ENCODE peak calls at places on chromosomes 1 and 21, in seven cellular contexts. H is thoracic aorta, E is dorsolateral prefrontal cortex, K is A549, N is neuronal stem cell, S is SJSA1, A is body of pancreas. J is an unnamed sample.
A peak's percentile ranks its signal among the peaks of the same experiment; 100 is the strongest.

GRCh38 chr1:17606826-17607440 is 67.4 kb downstream of the ARHGEF10L start:
- DNase-seq in H (no peak), E (peak; percentile 82), K (peak; percentile 43), N (peak; percentile 75), S (peak; percentile 74), A (peak; percentile 75), J (peak; percentile 62)

GRCh38 chr1:109089242-109090015 is 1.1 kb upstream of the TMEM167B start:
- DNase-seq in H (no peak), E (peak; percentile 87), K (peak; percentile 70), N (no peak), S (peak; percentile 70), A (peak; percentile 83), J (peak; percentile 82)

GRCh38 chr1:235650341-235651169 is 971 bp upstream of the GNG4 start:
- DNase-seq in H (no peak), E (no peak), K (no peak), N (peak; percentile 53), S (no peak), A (peak; percentile 30), J (no peak)

GRCh38 chr1:31701137-31701736 is 2.6 kb downstream of the COL16A1 start:
- DNase-seq in H (peak; percentile 91), E (peak; percentile 89), K (peak; percentile 79), N (no peak), S (peak; percentile 100), A (peak; percentile 84), J (peak; percentile 91)

GRCh38 chr1:37265786-37266667 is 208.4 kb upstream of the ZC3H12A start:
- DNase-seq in H (no peak), E (no peak), K (no peak), N (no peak), S (no peak), A (no peak), J (no peak)

GRCh38 chr1:167676205-167676915 is 45.4 kb upstream of the MPZL1 start:
- DNase-seq in H (no peak), E (no peak), K (no peak), N (no peak), S (no peak), A (no peak), J (no peak)

GRCh38 chr1:76547916-76548315 is 319.4 kb upstream of the ST6GALNAC5 start:
- DNase-seq in H (no peak), E (no peak), K (no peak), N (no peak), S (no peak), A (no peak), J (no peak)

GRCh38 chr1:109398343-109399225 is 866 bp upstream of the SORT1 start:
- DNase-seq in H (no peak), E (no peak), K (no peak), N (no peak), S (no peak), A (no peak), J (no peak)

GRCh38 chr1:173202430-173203145 is 4.5 kb downstream of the TNFSF4 start:
- DNase-seq in H (no peak), E (no peak), K (peak; percentile 15), N (peak; percentile 23), S (no peak), A (peak; percentile 63), J (no peak)

GRCh38 chr1:175618559-175618958 is 124.8 kb downstream of the TNR start:
- DNase-seq in H (no peak), E (no peak), K (no peak), N (no peak), S (no peak), A (no peak), J (no peak)

GRCh38 chr1:183164350-183164749 is 21.7 kb upstream of the LAMC2 start:
- DNase-seq in H (no peak), E (no peak), K (peak; percentile 76), N (peak; percentile 8), S (peak; percentile 93), A (no peak), J (peak; percentile 64)

GRCh38 chr1:30718636-30719405 is 4.6 kb downstream of the MATN1 start:
- DNase-seq in H (peak; percentile 36), E (peak; percentile 96), K (peak; percentile 66), N (no peak), S (no peak), A (peak; percentile 99), J (peak; percentile 79)

GRCh38 chr1:19483261-19483660 is 2.1 kb downstream of the CAPZB start:
- DNase-seq in H (no peak), E (no peak), K (no peak), N (no peak), S (no peak), A (no peak), J (no peak)

GRCh38 chr1:36322786-36323635 is 434 bp downstream of the EVA1B start:
- DNase-seq in H (no peak), E (no peak), K (no peak), N (peak; percentile 33), S (peak; percentile 70), A (peak; percentile 33), J (no peak)

GRCh38 chr1:99727575-99728190 is 38.8 kb downstream of the FRRS1 start:
- DNase-seq in H (no peak), E (no peak), K (no peak), N (no peak), S (peak; percentile 66), A (no peak), J (no peak)

GRCh38 chr1:15849775-15850449 is 2.4 kb downstream of the SPEN start:
- DNase-seq in H (no peak), E (peak; percentile 56), K (peak; percentile 33), N (peak; percentile 69), S (peak; percentile 70), A (peak; percentile 61), J (no peak)

GRCh38 chr1:163346326-163346870 is 24.6 kb downstream of the NUF2 start:
- DNase-seq in H (no peak), E (no peak), K (no peak), N (no peak), S (no peak), A (no peak), J (no peak)

GRCh38 chr1:26702680-26703038 is 6.8 kb downstream of the ARID1A start:
- DNase-seq in H (no peak), E (no peak), K (no peak), N (no peak), S (no peak), A (no peak), J (no peak)

GRCh38 chr1:70143052-70143659 is 62.2 kb downstream of the LRRC40 start:
- DNase-seq in H (no peak), E (no peak), K (no peak), N (no peak), S (no peak), A (no peak), J (no peak)

GRCh38 chr21:44813727-44814126 is 4.1 kb downstream of the SUMO3 start:
- DNase-seq in H (no peak), E (no peak), K (no peak), N (no peak), S (no peak), A (no peak), J (no peak)

GRCh38 chr21:44815225-44815624 is 2.6 kb downstream of the SUMO3 start:
- DNase-seq in H (no peak), E (no peak), K (no peak), N (no peak), S (no peak), A (no peak), J (no peak)

GRCh38 chr21:44812640-44813039 is 5.2 kb downstream of the SUMO3 start:
- DNase-seq in H (no peak), E (no peak), K (no peak), N (no peak), S (no peak), A (no peak), J (no peak)

GRCh38 chr21:44814498-44815023 is 3.3 kb downstream of the SUMO3 start:
- DNase-seq in H (no peak), E (no peak), K (no peak), N (no peak), S (no peak), A (no peak), J (no peak)

DNA sequence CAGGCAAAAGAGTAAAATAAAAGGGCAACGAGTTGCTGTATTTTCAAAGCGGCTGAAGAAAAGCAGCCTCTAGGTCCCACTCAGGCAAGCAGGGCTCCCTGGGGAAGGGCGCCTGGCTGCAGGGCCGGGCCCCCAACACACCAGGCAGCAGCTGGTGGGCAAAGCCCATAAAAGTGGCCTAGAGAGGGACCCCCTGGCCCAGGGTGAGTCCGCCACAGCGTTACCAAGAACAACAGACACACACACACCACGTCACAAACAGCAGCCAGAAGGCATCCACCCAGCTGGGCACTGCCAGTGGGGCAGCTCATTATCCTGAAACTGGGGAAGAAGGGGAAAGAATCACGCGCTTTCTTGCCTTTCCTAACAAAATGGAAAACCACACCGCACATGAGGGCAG is 4.7 kb downstream of the SUMO3 start:
- DNase-seq in H (no peak), E (no peak), K (no peak), N (no peak), S (no peak), A (no peak), J (no peak)
- H3K27ac ChIP-seq in H (no peak overlapping the region), E (no peak overlapping the region), K (no peak overlapping the region), N (no peak overlapping the region), S (no peak overlapping the region), A (no peak overlapping the region), J (no peak overlapping the region)

GRCh38 chr21:32771134-32771523 is 426 bp downstream of the PAXBP1 start:
- DNase-seq in H (no peak), E (peak; percentile 56), K (peak; percentile 20), N (no peak), S (peak; percentile 69), A (peak; percentile 70), J (peak; percentile 66)
- H3K27ac ChIP-seq in H (peak overlapping the region; percentile 73), E (peak overlapping the region; percentile 80), K (peak overlapping the region; percentile 99), N (peak overlapping the region; percentile 84), S (peak overlapping the region; percentile 59), A (peak overlapping the region; percentile 61), J (peak overlapping the region; percentile 90)

DNA sequence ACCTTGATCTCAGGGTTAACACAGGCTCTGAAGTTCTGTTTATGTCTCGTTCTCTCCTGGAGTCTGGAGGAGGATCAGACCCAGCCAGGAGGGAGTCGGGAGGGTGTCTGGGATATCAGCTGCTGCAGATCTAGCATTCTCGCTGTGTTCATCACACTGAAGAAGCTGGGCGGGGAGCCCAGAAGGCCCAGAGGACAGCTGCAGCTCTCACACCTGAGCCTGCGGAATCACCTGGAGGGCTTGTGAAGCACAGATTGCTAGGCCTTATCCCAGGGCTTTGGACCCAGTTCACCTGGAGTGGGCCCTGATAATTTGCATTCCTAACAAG is 19.4 kb downstream of the ABCA4 start:
- DNase-seq in H (no peak), E (no peak), K (no peak), N (no peak), S (no peak), A (no peak), J (no peak)
- H3K27ac ChIP-seq in H (no peak overlapping the region), E (no peak overlapping the region), K (no peak overlapping the region), N (no peak overlapping the region), S (no peak overlapping the region), A (no peak overlapping the region), J (peak overlapping the region; percentile 73)

DNA sequence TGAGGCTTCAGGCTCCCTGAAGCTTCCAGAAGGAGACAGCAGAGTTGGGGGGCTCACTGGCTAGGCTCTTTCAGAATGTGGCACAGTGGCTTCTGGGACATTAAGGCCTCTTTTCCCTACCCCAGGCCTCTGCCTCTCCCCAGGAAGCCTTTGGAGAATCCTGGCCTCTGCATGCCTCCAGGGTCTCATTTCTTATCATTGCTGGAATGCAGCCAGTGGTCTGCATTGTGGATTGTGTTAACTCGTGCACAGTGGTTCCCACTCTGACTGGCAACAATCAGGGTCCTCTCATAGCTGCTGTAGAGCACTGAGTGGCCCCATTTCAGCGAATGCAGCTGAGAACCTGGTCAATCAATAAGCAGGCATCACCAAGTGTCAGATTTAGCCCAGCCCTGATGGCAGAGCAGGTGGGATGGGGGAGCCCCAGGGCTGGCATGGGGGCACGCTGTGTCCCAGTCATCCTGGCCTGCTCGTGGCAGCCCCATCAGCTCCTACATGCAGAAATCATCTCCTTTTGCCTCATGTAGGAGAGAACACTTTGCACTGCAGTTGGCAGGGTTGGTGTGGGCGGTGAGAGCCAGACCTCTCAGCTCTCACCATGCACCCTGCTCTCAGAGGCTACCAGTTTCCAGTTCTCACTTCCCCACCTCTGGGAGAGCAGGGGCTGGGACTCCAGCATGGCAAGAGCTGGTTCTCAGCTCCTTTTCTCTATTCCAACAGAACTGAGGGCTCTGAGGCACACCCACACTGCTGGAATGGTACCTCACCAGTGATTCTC is 13.4 kb downstream of the ADORA1 start:
- DNase-seq in H (no peak), E (no peak), K (no peak), N (no peak), S (no peak), A (no peak), J (no peak)
- H3K27ac ChIP-seq in H (no peak overlapping the region), E (peak overlapping the region; percentile 46), K (no peak overlapping the region), N (no peak overlapping the region), S (no peak overlapping the region), A (no peak overlapping the region), J (no peak overlapping the region)

J was measured in breast epithelium.